ENCODE peak calls at places on chromosomes 4 and X, in four cellular contexts. P, X, Y and C are unnamed samples.
A peak's percentile ranks its signal among the peaks of the same experiment; 100 is the strongest.

GRCh38 chrX:140918398-140919043 is 83.9 kb upstream of the SPANXB1 start:
- DNase-seq in X (peak; percentile 7), Y (peak; percentile 47), P (peak; percentile 36), C (peak; percentile 57)

GRCh38 chr4:77990456-77990855 is 66.7 kb upstream of the FRAS1 start:
- DNase-seq in X (no peak), Y (no peak), P (no peak), C (no peak)

GRCh38 chrX:150063673-150064072 is 125.4 kb upstream of the EOLA2 start:
- DNase-seq in X (no peak), P (no peak), Y (no peak), C (no peak)

GRCh38 chr4:94974773-94975172 is 217.0 kb downstream of the BMPR1B start:
- DNase-seq in X (no peak), P (no peak), Y (no peak), C (no peak)

GRCh38 chr4:7971881-7972500 is 32.3 kb upstream of the AFAP1 start:
- DNase-seq in P (no peak), Y (no peak), X (no peak), C (no peak)

GRCh38 chr4:80124246-80125211 is 51.5 kb upstream of the ANTXR2 start:
- DNase-seq in X (no peak), Y (no peak), P (no peak), C (no peak)

GRCh38 chr4:26873391-26874026 is 12.9 kb downstream of the STIM2 start:
- DNase-seq in Y (no peak), P (no peak), X (no peak), C (no peak)

GRCh38 chr4:188268081-188268908 is 129.1 kb downstream of the TRIML1 start:
- DNase-seq in P (no peak), Y (no peak), X (no peak), C (no peak)

GRCh38 chr4:53991821-53992220 is 72.6 kb downstream of the CHIC2 start:
- DNase-seq in X (no peak), Y (no peak), P (no peak), C (no peak)

GRCh38 chr4:8472689-8473197 is 32.2 kb downstream of the TRMT44 start:
- DNase-seq in X (no peak), Y (no peak), P (no peak), C (no peak)

GRCh38 chr4:26953361-26953760 is 92.7 kb downstream of the STIM2 start:
- DNase-seq in Y (no peak), P (no peak), X (no peak), C (no peak)

GRCh38 chr4:22502895-22503814 is 12.7 kb downstream of the ADGRA3 start:
- DNase-seq in Y (no peak), X (no peak), P (no peak), C (no peak)

GRCh38 chrX:30748337-30748960 is 95.2 kb downstream of the GK start:
- DNase-seq in Y (no peak), P (no peak), X (no peak), C (peak; percentile 51)

GRCh38 chr4:102620697-102621497 is 119.7 kb downstream of the NFKB1 start:
- DNase-seq in Y (no peak), P (peak; percentile 33), X (no peak), C (peak; percentile 74)

GRCh38 chrX:4315891-4316290 is 602.4 kb upstream of the PRKX start:
- DNase-seq in X (no peak), P (no peak), Y (no peak), C (no peak)

GRCh38 chrX:53135581-53135980 is 41.6 kb downstream of the KANTR start:
- DNase-seq in P (no peak), X (no peak), Y (no peak), C (no peak)

GRCh38 chr4:24914460-24914859 is 1.6 kb upstream of the CCDC149 start:
- DNase-seq in X (no peak), P (no peak), Y (no peak), C (no peak)

GRCh38 chr4:172686021-172686420 is 482.6 kb upstream of the GALNT7 start:
- DNase-seq in X (no peak), Y (no peak), P (no peak), C (no peak)

GRCh38 chr4:69649207-69649606 is 3.8 kb downstream of the UGT2A1 start:
- DNase-seq in Y (no peak), P (no peak), X (no peak), C (no peak)

GRCh38 chr4:7358100-7358735 is 76.5 kb downstream of the PSAPL1 start:
- DNase-seq in Y (no peak), X (no peak), P (no peak), C (no peak)

GRCh38 chrX:77788050-77788449 is 2.0 kb upstream of the ATRX start:
- DNase-seq in Y (no peak), P (no peak), X (no peak), C (peak; percentile 39)

GRCh38 chr4:24001486-24001885 is 111.6 kb upstream of the PPARGC1A start:
- DNase-seq in X (no peak), P (no peak), Y (no peak), C (no peak)

GRCh38 chr4:20512053-20512810 is 188.0 kb upstream of the PACRGL start:
- DNase-seq in Y (no peak), X (no peak), P (no peak), C (peak; percentile 33)

GRCh38 chrX:71618303-71618721 is at the start of gene CXCR3:
- DNase-seq in P (no peak), Y (no peak), X (peak; percentile 83), C (no peak)

GRCh38 chrX:137031517-137032377 is 2.0 kb downstream of the GPR101 start:
- DNase-seq in X (peak; percentile 5), P (peak; percentile 72), Y (peak; percentile 49), C (peak; percentile 35)

GRCh38 chrX:27575565-27575964 is 14.6 kb upstream of the DCAF8L2 start:
- DNase-seq in Y (no peak), X (no peak), P (no peak), C (no peak)

GRCh38 chrX:48458711-48459110 is 11.3 kb downstream of the SLC38A5 start:
- DNase-seq in P (no peak), X (no peak), Y (no peak), C (no peak)

GRCh38 chr4:167652267-167652666 is 418.0 kb upstream of the SPOCK3 start:
- DNase-seq in X (no peak), Y (no peak), P (no peak), C (no peak)

GRCh38 chr4:52093466-52093865 is 42.4 kb downstream of the SPATA18 start:
- DNase-seq in Y (no peak), X (no peak), P (no peak), C (no peak)

GRCh38 chr4:1216869-1217294 is 32.0 kb downstream of the CTBP1 start:
- DNase-seq in P (no peak), X (no peak), Y (no peak), C (no peak)

GRCh38 chr4:88533088-88533790 is 9.7 kb upstream of the PYURF start:
- DNase-seq in X (no peak), P (no peak), Y (no peak), C (no peak)

GRCh38 chr4:19224820-19225219 is 1026.9 kb upstream of the SLIT2 start:
- DNase-seq in Y (no peak), P (peak; percentile 15), X (no peak), C (no peak)

GRCh38 chrX:20067709-20068315 is 48.9 kb downstream of the MAP7D2 start:
- DNase-seq in P (peak; percentile 18), Y (no peak), X (no peak), C (no peak)

GRCh38 chrX:40411350-40412111 is 169.2 kb upstream of the ATP6AP2 start:
- DNase-seq in P (no peak), Y (no peak), X (no peak), C (peak; percentile 52)

GRCh38 chr4:169361741-169362140 is 91.0 kb upstream of the SH3RF1 start:
- DNase-seq in P (no peak), X (no peak), Y (no peak), C (no peak)

GRCh38 chr4:138003248-138003647 is 238.9 kb downstream of the SLC7A11 start:
- DNase-seq in Y (no peak), X (no peak), P (no peak), C (no peak)

GRCh38 chr4:166435449-166435848 is 562.4 kb downstream of the TLL1 start:
- DNase-seq in Y (no peak), P (no peak), X (no peak), C (no peak)

GRCh38 chr4:68259191-68259590 is 13.7 kb upstream of the TMPRSS11B start:
- DNase-seq in P (no peak), X (no peak), Y (no peak), C (no peak)

GRCh38 chr4:177673980-177674504 is 231.8 kb upstream of the AGA start:
- DNase-seq in X (no peak), Y (no peak), P (no peak), C (no peak)

DNA sequence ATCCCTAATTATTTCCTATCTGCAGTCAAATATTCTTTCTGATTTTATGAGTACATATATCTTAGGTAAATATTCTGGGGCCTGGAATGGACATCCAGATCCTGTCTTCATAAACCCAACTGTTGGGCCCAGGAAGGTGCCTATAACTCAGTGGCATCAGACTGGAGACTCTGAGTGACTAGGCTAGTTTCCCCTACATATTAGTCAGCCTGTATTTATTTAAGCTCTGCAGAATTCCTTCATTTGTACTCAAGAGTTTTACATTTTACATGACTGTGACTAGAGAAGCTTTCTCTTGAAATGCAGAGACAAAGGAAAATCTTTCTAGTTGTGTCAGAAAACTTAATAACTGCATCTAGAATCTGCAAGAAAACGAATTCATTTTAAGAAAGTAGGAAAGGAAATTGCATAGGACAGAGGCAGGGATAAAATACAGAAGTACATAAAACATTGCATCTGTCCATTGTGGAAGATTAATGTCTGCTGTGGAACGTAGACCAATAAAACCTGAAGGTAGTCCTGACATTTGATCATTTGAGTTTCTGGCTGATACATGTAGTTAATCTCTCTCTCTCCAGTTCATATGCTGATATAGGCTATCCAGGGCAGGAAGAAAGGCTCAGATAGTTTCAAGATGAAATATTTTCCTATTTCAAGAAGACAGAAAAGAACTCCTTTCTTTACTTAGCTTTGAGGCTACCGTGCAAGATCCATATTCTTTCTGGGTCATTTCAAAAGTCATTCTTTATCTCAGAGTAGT is 78.2 kb downstream of the OPHN1 start:
- DNase-seq in Y (no peak), P (no peak), X (no peak), C (no peak)
- TF ChIP-seq NRF1 in Y (no peak), P (no peak), X (no peak), C (no peak)

DNA sequence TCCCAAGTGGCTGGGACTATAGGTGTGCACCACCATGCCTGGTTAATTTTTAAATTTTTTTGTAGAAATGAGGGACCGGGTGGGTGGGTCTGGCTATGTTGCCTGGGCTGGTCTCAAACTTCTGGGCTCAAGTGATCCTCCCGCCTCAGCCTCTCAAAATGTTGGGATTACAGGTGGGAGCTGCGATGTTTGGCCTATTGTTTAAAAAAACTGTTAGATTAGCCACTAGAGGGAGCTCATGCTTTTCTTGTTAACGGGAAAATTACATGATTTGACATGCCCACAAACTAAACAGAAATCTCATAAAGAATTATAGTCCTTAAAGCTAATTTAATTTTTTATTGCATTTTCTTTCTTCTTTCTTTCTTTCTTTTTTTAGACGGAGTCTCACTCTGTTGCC is 5.0 kb upstream of the SDAD1 start:
- DNase-seq in P (peak; percentile 45), Y (no peak), X (no peak), C (peak; percentile 36)
- TF ChIP-seq NRF1 in P (no peak), Y (no peak), X (no peak), C (no peak)

GRCh38 chr4:30839583-30840520 is 119.7 kb downstream of the PCDH7 start:
- DNase-seq in P (no peak), X (no peak), Y (no peak), C (no peak)
- TF ChIP-seq NRF1 in P (no peak), X (no peak), Y (no peak), C (no peak)

GRCh38 chr4:41446391-41446790 is 91.6 kb upstream of the LIMCH1 start:
- DNase-seq in Y (no peak), P (no peak), X (no peak), C (no peak)
- TF ChIP-seq NRF1 in Y (no peak), P (no peak), X (no peak), C (no peak)